ENCODE peak calls at places on chromosome 14, in seven cellular contexts. One of them, this sample, is unnamed.

GRCh38 chr14:36052063-36052462 is 124.5 kb downstream of the PTCSC3 start:
- DNase-seq in iris pigment epithelial cell: no peak
- DNase-seq in Peyer's patch: no peak
- DNase-seq in body of pancreas: no peak
- DNase-seq in activated CD4-positive, alpha-beta T cell treated with anti-CD3 and anti-CD28 coated beads, Interleukin-2, amount 10 ng/mL, durations not matched to agents 24 days and 14 days: no peak
- DNase-seq in HAP-1: no peak
- DNase-seq in head of caudate nucleus: no peak
- DNase-seq in this sample: no peak

GRCh38 chr14:100875126-100875525 is 28.4 kb downstream of the RTL1 start:
- DNase-seq in iris pigment epithelial cell: no peak
- DNase-seq in Peyer's patch: no peak
- DNase-seq in body of pancreas: no peak
- DNase-seq in activated CD4-positive, alpha-beta T cell treated with anti-CD3 and anti-CD28 coated beads, Interleukin-2, amount 10 ng/mL, durations not matched to agents 24 days and 14 days: no peak
- DNase-seq in HAP-1: no peak
- DNase-seq in head of caudate nucleus: no peak
- DNase-seq in this sample: no peak

GRCh38 chr14:23602181-23603095 is 23.8 kb upstream of the JPH4 start:
- DNase-seq in iris pigment epithelial cell: no peak
- DNase-seq in Peyer's patch: no peak
- DNase-seq in body of pancreas: no peak
- DNase-seq in activated CD4-positive, alpha-beta T cell treated with anti-CD3 and anti-CD28 coated beads, Interleukin-2, amount 10 ng/mL, durations not matched to agents 24 days and 14 days: no peak
- DNase-seq in HAP-1: no peak
- DNase-seq in head of caudate nucleus: no peak
- DNase-seq in this sample: no peak

GRCh38 chr14:64293976-64294671 is at the start of gene ESR2:
- DNase-seq in iris pigment epithelial cell: peak; percentile 56
- DNase-seq in Peyer's patch: peak; percentile 66
- DNase-seq in body of pancreas: peak; percentile 45
- DNase-seq in activated CD4-positive, alpha-beta T cell treated with anti-CD3 and anti-CD28 coated beads, Interleukin-2, amount 10 ng/mL, durations not matched to agents 24 days and 14 days: peak; percentile 74
- DNase-seq in HAP-1: peak; percentile 13
- DNase-seq in head of caudate nucleus: no peak
- DNase-seq in this sample: peak; percentile 36

GRCh38 chr14:37864128-37864527 is 268.7 kb downstream of the TTC6 start:
- DNase-seq in iris pigment epithelial cell: no peak
- DNase-seq in Peyer's patch: no peak
- DNase-seq in body of pancreas: no peak
- DNase-seq in activated CD4-positive, alpha-beta T cell treated with anti-CD3 and anti-CD28 coated beads, Interleukin-2, amount 10 ng/mL, durations not matched to agents 24 days and 14 days: no peak
- DNase-seq in HAP-1: no peak
- DNase-seq in head of caudate nucleus: no peak
- DNase-seq in this sample: no peak

GRCh38 chr14:32564591-32564990 is 235.5 kb downstream of the AKAP6 start:
- DNase-seq in iris pigment epithelial cell: peak; percentile 70
- DNase-seq in Peyer's patch: no peak
- DNase-seq in body of pancreas: no peak
- DNase-seq in activated CD4-positive, alpha-beta T cell treated with anti-CD3 and anti-CD28 coated beads, Interleukin-2, amount 10 ng/mL, durations not matched to agents 24 days and 14 days: peak; percentile 56
- DNase-seq in HAP-1: no peak
- DNase-seq in head of caudate nucleus: no peak
- DNase-seq in this sample: peak; percentile 8

GRCh38 chr14:102993523-102993922 is 63.8 kb downstream of the CDC42BPB start:
- DNase-seq in iris pigment epithelial cell: peak; percentile 73
- DNase-seq in Peyer's patch: no peak
- DNase-seq in body of pancreas: no peak
- DNase-seq in activated CD4-positive, alpha-beta T cell treated with anti-CD3 and anti-CD28 coated beads, Interleukin-2, amount 10 ng/mL, durations not matched to agents 24 days and 14 days: no peak
- DNase-seq in HAP-1: no peak
- DNase-seq in head of caudate nucleus: no peak
- DNase-seq in this sample: peak; percentile 71

GRCh38 chr14:85565862-85566296 is 35.9 kb downstream of the FLRT2 start:
- DNase-seq in iris pigment epithelial cell: peak; percentile 84
- DNase-seq in Peyer's patch: no peak
- DNase-seq in body of pancreas: peak; percentile 29
- DNase-seq in activated CD4-positive, alpha-beta T cell treated with anti-CD3 and anti-CD28 coated beads, Interleukin-2, amount 10 ng/mL, durations not matched to agents 24 days and 14 days: no peak
- DNase-seq in HAP-1: no peak
- DNase-seq in head of caudate nucleus: no peak
- DNase-seq in this sample: peak; percentile 69

GRCh38 chr14:91300957-91301356 is 56.5 kb upstream of the GPR68 start:
- DNase-seq in iris pigment epithelial cell: no peak
- DNase-seq in Peyer's patch: no peak
- DNase-seq in body of pancreas: no peak
- DNase-seq in activated CD4-positive, alpha-beta T cell treated with anti-CD3 and anti-CD28 coated beads, Interleukin-2, amount 10 ng/mL, durations not matched to agents 24 days and 14 days: no peak
- DNase-seq in HAP-1: no peak
- DNase-seq in head of caudate nucleus: no peak
- DNase-seq in this sample: no peak

GRCh38 chr14:29444805-29445204 is 482.8 kb downstream of the PRKD1 start:
- DNase-seq in iris pigment epithelial cell: no peak
- DNase-seq in Peyer's patch: no peak
- DNase-seq in body of pancreas: no peak
- DNase-seq in activated CD4-positive, alpha-beta T cell treated with anti-CD3 and anti-CD28 coated beads, Interleukin-2, amount 10 ng/mL, durations not matched to agents 24 days and 14 days: no peak
- DNase-seq in HAP-1: no peak
- DNase-seq in head of caudate nucleus: no peak
- DNase-seq in this sample: peak; percentile 3